ENCODE peak calls at places on chromosomes 11 and 22, in four cellular contexts. One of them, this sample, is unnamed.

GRCh38 chr11:88175707-88176066 is 444 bp upstream of the RAB38 start:
- DNase-seq in naive thymus-derived CD4-positive, alpha-beta T cell: no peak
- DNase-seq in heart left ventricle: no peak
- DNase-seq in kidney: peak; percentile 26
- DNase-seq in this sample: no peak

GRCh38 chr11:35515224-35515623 is 10.2 kb downstream of the PAMR1 start:
- DNase-seq in naive thymus-derived CD4-positive, alpha-beta T cell: no peak
- DNase-seq in heart left ventricle: no peak
- DNase-seq in kidney: no peak
- DNase-seq in this sample: no peak

GRCh38 chr11:85664561-85665481 is at the start of gene CREBZF:
- DNase-seq in naive thymus-derived CD4-positive, alpha-beta T cell: peak; percentile 92
- DNase-seq in heart left ventricle: peak; percentile 96
- DNase-seq in kidney: peak; percentile 98
- DNase-seq in this sample: peak; percentile 95

GRCh38 chr11:61756452-61757212 is 4.2 kb downstream of the MYRF start:
- DNase-seq in naive thymus-derived CD4-positive, alpha-beta T cell: no peak
- DNase-seq in heart left ventricle: no peak
- DNase-seq in kidney: no peak
- DNase-seq in this sample: peak; percentile 81

GRCh38 chr11:94672636-94673035 is 95.5 kb upstream of the AMOTL1 start:
- DNase-seq in naive thymus-derived CD4-positive, alpha-beta T cell: no peak
- DNase-seq in heart left ventricle: no peak
- DNase-seq in kidney: no peak
- DNase-seq in this sample: no peak

GRCh38 chr22:29621761-29622526 is 18.5 kb downstream of the NF2 start:
- DNase-seq in naive thymus-derived CD4-positive, alpha-beta T cell: no peak
- DNase-seq in heart left ventricle: no peak
- DNase-seq in kidney: no peak
- DNase-seq in this sample: no peak

GRCh38 chr11:75760710-75761493 is 7.7 kb upstream of the DGAT2 start:
- DNase-seq in naive thymus-derived CD4-positive, alpha-beta T cell: no peak
- DNase-seq in heart left ventricle: no peak
- DNase-seq in kidney: no peak
- DNase-seq in this sample: no peak

GRCh38 chr11:93529707-93530467 is 13.3 kb downstream of the SMCO4 start:
- DNase-seq in naive thymus-derived CD4-positive, alpha-beta T cell: no peak
- DNase-seq in heart left ventricle: peak; percentile 28
- DNase-seq in kidney: no peak
- DNase-seq in this sample: no peak

GRCh38 chr22:22728382-22728781 is 84.0 kb downstream of the GGTLC2 start:
- DNase-seq in naive thymus-derived CD4-positive, alpha-beta T cell: no peak
- DNase-seq in heart left ventricle: no peak
- DNase-seq in kidney: no peak
- DNase-seq in this sample: no peak

GRCh38 chr11:62484352-62484751 is 62.3 kb downstream of the AHNAK start:
- DNase-seq in naive thymus-derived CD4-positive, alpha-beta T cell: no peak
- DNase-seq in heart left ventricle: no peak
- DNase-seq in kidney: no peak
- DNase-seq in this sample: no peak

GRCh38 chr22:30212363-30212995 is 34.1 kb downstream of the LIF start:
- DNase-seq in naive thymus-derived CD4-positive, alpha-beta T cell: no peak
- DNase-seq in heart left ventricle: no peak
- DNase-seq in kidney: peak; percentile 87
- DNase-seq in this sample: no peak

GRCh38 chr11:64007160-64007628 is 21.0 kb downstream of the OTUB1 start:
- DNase-seq in naive thymus-derived CD4-positive, alpha-beta T cell: no peak
- DNase-seq in heart left ventricle: no peak
- DNase-seq in kidney: peak; percentile 79
- DNase-seq in this sample: peak; percentile 35

DNA sequence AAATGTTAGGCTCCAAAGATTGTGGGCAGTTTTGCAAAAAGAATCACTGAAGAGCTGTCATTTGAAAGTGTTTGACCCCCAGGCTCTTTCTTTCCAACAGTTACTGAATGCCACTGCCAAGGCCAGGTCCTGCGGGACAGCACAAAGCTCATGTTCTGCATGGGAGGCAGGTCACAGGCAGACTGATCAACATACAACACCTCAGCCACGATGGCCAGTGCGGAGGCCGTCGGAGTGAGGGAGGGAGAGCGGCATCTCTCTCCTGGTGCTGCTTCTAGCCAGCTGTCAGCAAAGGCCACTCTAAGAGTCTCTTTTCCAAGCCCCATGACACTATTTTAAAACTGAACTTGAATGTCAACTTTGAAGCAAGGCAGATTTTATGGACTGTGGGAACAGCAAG is 49.9 kb downstream of the ARFGAP3 start:
- DNase-seq in naive thymus-derived CD4-positive, alpha-beta T cell: no peak
- DNase-seq in heart left ventricle: no peak
- DNase-seq in kidney: no peak
- DNase-seq in this sample: no peak
- H3K36me3 ChIP-seq in naive thymus-derived CD4-positive, alpha-beta T cell: peaks cover 56% of the 10 kb centered on the region
- H3K36me3 ChIP-seq in heart left ventricle: peaks cover 85% of the 10 kb centered on the region
- H3K36me3 ChIP-seq in kidney: peaks cover 20% of the 10 kb centered on the region
- H3K36me3 ChIP-seq in this sample: no peaks in the 10 kb centered on the region

DNA sequence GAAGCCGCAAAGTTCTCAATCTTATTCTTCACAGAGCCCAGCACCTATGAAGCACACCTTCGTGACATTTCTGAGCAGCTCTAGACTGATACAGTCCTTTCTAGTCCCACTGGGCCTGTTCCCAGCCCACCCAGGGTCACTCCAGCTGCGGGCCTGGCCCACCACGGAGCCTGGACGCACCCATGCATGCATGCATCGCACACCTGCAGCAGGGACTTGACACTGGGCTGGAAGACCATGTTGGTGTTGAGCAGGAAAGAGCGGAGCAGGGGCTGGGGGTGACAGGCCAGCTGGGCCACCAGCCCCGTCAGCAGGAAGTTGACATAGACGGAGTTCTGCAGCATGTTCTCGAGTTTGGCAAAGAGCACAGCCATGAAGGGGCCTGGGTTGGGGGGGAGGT is 9.2 kb downstream of the C11orf42 start:
- DNase-seq in naive thymus-derived CD4-positive, alpha-beta T cell: no peak
- DNase-seq in heart left ventricle: no peak
- DNase-seq in kidney: peak; percentile 44
- DNase-seq in this sample: no peak
- H3K36me3 ChIP-seq in naive thymus-derived CD4-positive, alpha-beta T cell: peaks cover 92% of the 10 kb centered on the region
- H3K36me3 ChIP-seq in heart left ventricle: peaks cover 99% of the 10 kb centered on the region
- H3K36me3 ChIP-seq in kidney: peaks cover 38% of the 10 kb centered on the region
- H3K36me3 ChIP-seq in this sample: peaks cover 7% of the 10 kb centered on the region

GRCh38 chr11:77223797-77224196 is 77.7 kb downstream of the GDPD4 start:
- DNase-seq in naive thymus-derived CD4-positive, alpha-beta T cell: no peak
- DNase-seq in heart left ventricle: no peak
- DNase-seq in kidney: no peak
- DNase-seq in this sample: no peak
- H3K36me3 ChIP-seq in naive thymus-derived CD4-positive, alpha-beta T cell: no peaks in the 10 kb centered on the region
- H3K36me3 ChIP-seq in heart left ventricle: no peaks in the 10 kb centered on the region
- H3K36me3 ChIP-seq in kidney: no peaks in the 10 kb centered on the region
- H3K36me3 ChIP-seq in this sample: no peaks in the 10 kb centered on the region

GRCh38 chr11:65295571-65296338 is 18.9 kb upstream of the CDC42EP2 start:
- DNase-seq in naive thymus-derived CD4-positive, alpha-beta T cell: no peak
- DNase-seq in heart left ventricle: no peak
- DNase-seq in kidney: peak; percentile 33
- DNase-seq in this sample: no peak

GRCh38 chr11:65297026-65297667 is 17.5 kb upstream of the CDC42EP2 start:
- DNase-seq in naive thymus-derived CD4-positive, alpha-beta T cell: no peak
- DNase-seq in heart left ventricle: no peak
- DNase-seq in kidney: peak; percentile 84
- DNase-seq in this sample: no peak

GRCh38 chr11:65293909-65294381 is 20.7 kb upstream of the CDC42EP2 start:
- DNase-seq in naive thymus-derived CD4-positive, alpha-beta T cell: no peak
- DNase-seq in heart left ventricle: peak; percentile 57
- DNase-seq in kidney: peak; percentile 82
- DNase-seq in this sample: no peak

GRCh38 chr11:65292866-65293265 is 21.8 kb upstream of the CDC42EP2 start:
- DNase-seq in naive thymus-derived CD4-positive, alpha-beta T cell: no peak
- DNase-seq in heart left ventricle: no peak
- DNase-seq in kidney: no peak
- DNase-seq in this sample: no peak

GRCh38 chr11:65295001-65295400 is 19.7 kb upstream of the CDC42EP2 start:
- DNase-seq in naive thymus-derived CD4-positive, alpha-beta T cell: no peak
- DNase-seq in heart left ventricle: no peak
- DNase-seq in kidney: peak; percentile 54
- DNase-seq in this sample: no peak
- H3K36me3 ChIP-seq in naive thymus-derived CD4-positive, alpha-beta T cell: peaks cover 70% of the 10 kb centered on the region
- H3K36me3 ChIP-seq in heart left ventricle: peaks cover 12% of the 10 kb centered on the region
- H3K36me3 ChIP-seq in kidney: peaks cover 3% of the 10 kb centered on the region
- H3K36me3 ChIP-seq in this sample: no peaks in the 10 kb centered on the region

GRCh38 chr22:32830473-32830872 is 29.0 kb downstream of the TIMP3 start:
- DNase-seq in naive thymus-derived CD4-positive, alpha-beta T cell: no peak
- DNase-seq in heart left ventricle: peak; percentile 62
- DNase-seq in kidney: peak; percentile 87
- DNase-seq in this sample: peak; percentile 71

GRCh38 chr22:32831571-32831970 is 30.1 kb downstream of the TIMP3 start:
- DNase-seq in naive thymus-derived CD4-positive, alpha-beta T cell: no peak
- DNase-seq in heart left ventricle: no peak
- DNase-seq in kidney: no peak
- DNase-seq in this sample: no peak

GRCh38 chr22:32829451-32829851 is 27.9 kb downstream of the TIMP3 start:
- DNase-seq in naive thymus-derived CD4-positive, alpha-beta T cell: no peak
- DNase-seq in heart left ventricle: no peak
- DNase-seq in kidney: no peak
- DNase-seq in this sample: no peak

GRCh38 chr22:32828561-32828960 is 27.1 kb downstream of the TIMP3 start:
- DNase-seq in naive thymus-derived CD4-positive, alpha-beta T cell: no peak
- DNase-seq in heart left ventricle: no peak
- DNase-seq in kidney: no peak
- DNase-seq in this sample: no peak

GRCh38 chr22:32830957-32831356 is 29.5 kb downstream of the TIMP3 start:
- DNase-seq in naive thymus-derived CD4-positive, alpha-beta T cell: no peak
- DNase-seq in heart left ventricle: no peak
- DNase-seq in kidney: no peak
- DNase-seq in this sample: no peak
- H3K36me3 ChIP-seq in naive thymus-derived CD4-positive, alpha-beta T cell: no peaks in the 10 kb centered on the region
- H3K36me3 ChIP-seq in heart left ventricle: peaks cover 49% of the 10 kb centered on the region
- H3K36me3 ChIP-seq in kidney: peaks cover 5% of the 10 kb centered on the region
- H3K36me3 ChIP-seq in this sample: no peaks in the 10 kb centered on the region

DNA sequence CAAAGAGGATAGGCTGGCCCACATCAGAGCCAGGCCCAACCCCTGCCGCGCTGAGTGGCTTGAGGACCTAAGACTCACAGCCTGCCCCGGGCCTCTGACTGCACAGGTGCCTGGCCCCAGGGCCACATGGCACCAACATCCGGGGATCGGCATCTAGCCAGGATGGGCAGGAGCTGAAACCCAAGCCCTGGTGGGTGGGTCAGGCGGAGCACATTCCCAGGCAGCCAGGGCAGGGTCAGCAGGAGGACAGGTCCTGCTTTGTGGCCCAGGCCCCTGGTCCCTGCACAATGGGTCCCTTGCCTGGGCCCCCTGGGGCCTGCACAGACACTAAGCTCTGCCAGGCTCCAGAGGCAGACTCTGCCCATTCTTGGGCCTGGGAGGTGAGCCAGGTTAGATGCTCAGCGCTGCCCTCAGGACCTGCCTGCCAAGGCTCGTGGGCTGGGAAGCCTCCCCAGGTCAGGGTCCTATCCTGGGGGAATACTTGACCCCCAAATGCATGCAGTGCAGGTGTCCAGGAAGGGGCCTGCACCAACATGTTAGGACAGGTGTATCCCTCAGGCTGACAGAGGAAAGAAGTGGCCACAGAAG is 33.5 kb downstream of the ARVCF start:
- DNase-seq in naive thymus-derived CD4-positive, alpha-beta T cell: no peak
- DNase-seq in heart left ventricle: no peak
- DNase-seq in kidney: peak; percentile 61
- DNase-seq in this sample: peak; percentile 18
- H3K36me3 ChIP-seq in naive thymus-derived CD4-positive, alpha-beta T cell: no peaks in the 10 kb centered on the region
- H3K36me3 ChIP-seq in heart left ventricle: peaks cover 32% of the 10 kb centered on the region
- H3K36me3 ChIP-seq in kidney: peaks cover 2% of the 10 kb centered on the region
- H3K36me3 ChIP-seq in this sample: no peaks in the 10 kb centered on the region

GRCh38 chr22:37158963-37159290 is 9.2 kb upstream of the IL2RB start:
- DNase-seq in naive thymus-derived CD4-positive, alpha-beta T cell: no peak
- DNase-seq in heart left ventricle: no peak
- DNase-seq in kidney: no peak
- DNase-seq in this sample: no peak
- H3K36me3 ChIP-seq in naive thymus-derived CD4-positive, alpha-beta T cell: no peaks in the 10 kb centered on the region
- H3K36me3 ChIP-seq in heart left ventricle: no peaks in the 10 kb centered on the region
- H3K36me3 ChIP-seq in kidney: no peaks in the 10 kb centered on the region
- H3K36me3 ChIP-seq in this sample: no peaks in the 10 kb centered on the region

DNA sequence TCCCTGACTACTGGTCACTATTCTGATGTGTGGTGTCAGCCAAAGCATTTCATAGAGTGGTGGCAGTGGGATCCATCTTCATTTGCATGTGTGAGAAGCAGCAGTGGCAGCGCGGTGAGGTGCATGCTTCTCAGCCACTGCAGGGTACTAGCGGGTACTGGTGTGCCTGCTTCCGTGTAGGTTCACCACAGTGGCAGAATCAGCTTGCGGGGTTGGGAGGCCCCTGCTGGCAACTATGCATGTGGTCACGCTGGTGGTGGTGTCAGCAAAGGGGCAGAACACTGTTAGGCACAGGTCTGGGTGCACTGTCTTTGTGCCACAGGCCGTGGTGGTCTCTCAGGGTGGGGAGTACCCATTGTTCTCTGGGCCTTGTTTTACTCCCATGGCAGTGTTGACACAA is 286.4 kb upstream of the TENM4 start:
- DNase-seq in naive thymus-derived CD4-positive, alpha-beta T cell: no peak
- DNase-seq in heart left ventricle: no peak
- DNase-seq in kidney: peak; percentile 43
- DNase-seq in this sample: no peak
- H3K36me3 ChIP-seq in naive thymus-derived CD4-positive, alpha-beta T cell: no peaks in the 10 kb centered on the region
- H3K36me3 ChIP-seq in heart left ventricle: no peaks in the 10 kb centered on the region
- H3K36me3 ChIP-seq in kidney: no peaks in the 10 kb centered on the region
- H3K36me3 ChIP-seq in this sample: no peaks in the 10 kb centered on the region

This sample was measured in right lobe of liver.